ENCODE peak calls at places on chromosomes 5 and 9, in four cellular contexts. S is stomach, L is A549, K is heart left ventricle. P is an unnamed sample.

GRCh38 chr5:135821802-135822201 is 12.7 kb upstream of the SLC25A48 start:
- DNase-seq in S (no peak), L (no peak), K (no peak), P (no peak)

GRCh38 chr9:6941527-6941926 is 183.8 kb downstream of the KDM4C start:
- DNase-seq in S (no peak), L (no peak), K (no peak), P (no peak)

GRCh38 chr5:79875230-79875629 is 115.8 kb downstream of the MTX3 start:
- DNase-seq in S (no peak), L (no peak), K (peak), P (no peak)

GRCh38 chr5:172559004-172559932 is 81.8 kb upstream of the NEURL1B start:
- DNase-seq in S (peak), L (no peak), K (peak), P (no peak)

GRCh38 chr5:68271124-68271523 is 55.6 kb downstream of the PIK3R1 start:
- DNase-seq in S (no peak), L (no peak), K (no peak), P (no peak)

GRCh38 chr9:125439434-125440272 is 178.0 kb downstream of the GAPVD1 start:
- DNase-seq in S (peak), L (no peak), K (no peak), P (no peak)

GRCh38 chr5:98755406-98755805 is 18.1 kb upstream of the RGMB start:
- DNase-seq in S (no peak), L (no peak), K (no peak), P (no peak)

GRCh38 chr5:128224336-128224735 is 140.8 kb downstream of the SLC12A2 start:
- DNase-seq in S (no peak), L (no peak), K (no peak), P (no peak)

GRCh38 chr5:32805966-32806626 is 95.0 kb downstream of the NPR3 start:
- DNase-seq in S (no peak), L (peak), K (no peak), P (no peak)

GRCh38 chr5:135979510-135979909 is 24.7 kb upstream of the LECT2 start:
- DNase-seq in S (no peak), L (no peak), K (no peak), P (no peak)

GRCh38 chr9:88216132-88216995 is 78.1 kb upstream of the SPATA31C2 start:
- DNase-seq in S (no peak), L (no peak), K (no peak), P (no peak)

GRCh38 chr9:88218721-88219120 is 80.4 kb upstream of the SPATA31C2 start:
- DNase-seq in S (no peak), L (no peak), K (no peak), P (no peak)

GRCh38 chr9:88219601-88220000 is 81.3 kb upstream of the SPATA31C2 start:
- DNase-seq in S (no peak), L (no peak), K (no peak), P (no peak)

GRCh38 chr9:88220652-88221051 is 82.4 kb upstream of the SPATA31C2 start:
- DNase-seq in S (no peak), L (no peak), K (no peak), P (no peak)

DNA sequence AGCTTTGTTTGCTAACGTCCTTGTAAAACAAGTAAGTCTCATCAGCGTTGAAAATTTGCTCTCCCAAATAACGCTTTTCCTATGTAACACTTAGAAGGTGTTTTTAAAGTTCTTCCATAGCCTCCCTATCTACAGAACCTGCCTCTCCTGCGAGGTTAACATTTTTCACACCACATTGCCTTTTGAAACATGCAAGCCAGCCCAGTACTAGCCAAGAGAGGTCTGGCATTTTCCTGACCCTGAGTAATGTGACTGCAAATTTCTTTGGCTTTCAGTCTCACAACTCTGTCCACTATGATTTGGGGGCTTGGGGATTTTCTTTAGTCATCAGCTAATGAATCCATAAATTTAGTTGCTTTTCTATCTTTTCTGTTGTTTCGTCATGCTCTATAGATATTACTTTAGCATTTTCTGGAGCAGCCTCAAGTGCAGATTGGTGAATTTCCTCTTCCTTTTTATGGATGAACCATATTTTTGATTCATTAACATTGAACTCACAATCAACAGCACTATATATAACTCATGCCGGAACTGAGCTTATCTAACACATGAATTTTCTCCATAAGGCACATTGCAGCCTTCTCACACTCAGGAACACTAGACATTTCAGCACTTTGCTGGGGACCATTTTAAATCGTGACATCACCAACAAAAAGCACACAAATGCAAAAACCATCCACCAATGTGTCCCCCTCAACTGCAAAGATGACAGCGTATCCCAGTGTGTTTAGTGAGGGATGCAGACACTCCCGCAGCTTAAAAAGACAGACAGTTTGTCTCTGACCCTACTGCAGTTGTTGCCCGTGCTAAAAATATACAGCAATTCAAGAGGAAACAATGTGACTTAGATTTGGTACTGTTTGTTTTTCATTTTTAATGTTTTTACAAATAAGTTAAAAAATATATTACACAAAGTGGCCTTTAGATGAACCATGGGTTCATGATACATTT is 77.2 kb upstream of the SPATA31C2 start:
- DNase-seq in S (no peak), L (no peak), K (no peak), P (no peak)
- TF ChIP-seq POLR2A in S (no peak), L (no peak), K (no peak), P (no peak)

DNA sequence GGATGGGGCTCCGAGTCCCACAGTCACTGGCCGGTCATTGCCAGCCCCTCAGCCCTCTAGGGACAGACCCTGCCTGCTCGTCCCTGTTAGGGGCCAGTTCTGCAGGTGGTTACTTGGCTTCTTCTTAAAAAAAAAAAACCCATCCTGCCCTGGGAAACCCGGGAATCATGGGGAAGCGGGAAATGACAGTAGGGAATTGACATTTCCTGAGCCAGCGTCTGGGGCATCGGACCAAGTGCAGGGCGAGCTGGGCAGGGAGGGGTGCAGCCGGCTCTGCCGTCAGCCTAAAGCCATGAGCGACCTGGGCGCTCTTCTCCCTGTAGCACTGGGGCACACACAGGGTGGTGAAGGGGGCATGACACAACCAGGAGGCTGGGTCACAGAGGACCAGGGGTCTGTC is 66.6 kb downstream of the RXRA start:
- DNase-seq in S (no peak), L (no peak), K (no peak), P (no peak)
- TF ChIP-seq POLR2A in S (no peak), L (no peak), K (no peak), P (no peak)

DNA sequence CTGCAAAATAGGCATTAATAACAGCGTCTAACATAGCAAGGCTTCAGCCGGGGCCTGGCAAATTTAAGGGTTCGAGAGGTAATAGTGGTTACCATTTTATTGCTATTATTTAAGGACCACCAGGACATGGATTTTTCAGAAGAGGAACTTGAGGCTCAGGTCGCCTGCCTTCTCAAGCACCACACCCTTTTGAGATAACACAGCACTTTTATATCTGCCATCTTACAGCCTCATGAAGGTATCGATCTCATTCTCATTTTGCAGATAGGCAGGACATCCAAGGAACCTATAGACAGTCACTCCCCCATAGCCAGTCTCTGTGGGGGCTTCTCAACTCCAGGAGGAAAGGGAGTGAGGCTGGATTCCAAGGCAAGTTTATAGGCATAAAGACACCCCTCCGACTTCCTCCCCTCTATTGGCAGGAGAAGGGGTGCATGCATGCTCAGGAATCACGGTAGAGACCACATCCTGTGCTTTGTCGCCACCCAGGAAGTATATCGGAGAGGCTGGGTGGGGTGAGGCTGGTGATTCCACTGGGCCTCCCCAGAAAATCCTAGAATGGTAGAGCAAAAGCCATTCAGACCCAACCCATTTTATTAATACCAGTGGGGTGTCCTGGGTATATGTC is 2.3 kb downstream of the ANXA6 start:
- DNase-seq in S (no peak), L (no peak), K (no peak), P (peak)
- TF ChIP-seq POLR2A in S (no peak), L (no peak), K (no peak), P (no peak)

DNA sequence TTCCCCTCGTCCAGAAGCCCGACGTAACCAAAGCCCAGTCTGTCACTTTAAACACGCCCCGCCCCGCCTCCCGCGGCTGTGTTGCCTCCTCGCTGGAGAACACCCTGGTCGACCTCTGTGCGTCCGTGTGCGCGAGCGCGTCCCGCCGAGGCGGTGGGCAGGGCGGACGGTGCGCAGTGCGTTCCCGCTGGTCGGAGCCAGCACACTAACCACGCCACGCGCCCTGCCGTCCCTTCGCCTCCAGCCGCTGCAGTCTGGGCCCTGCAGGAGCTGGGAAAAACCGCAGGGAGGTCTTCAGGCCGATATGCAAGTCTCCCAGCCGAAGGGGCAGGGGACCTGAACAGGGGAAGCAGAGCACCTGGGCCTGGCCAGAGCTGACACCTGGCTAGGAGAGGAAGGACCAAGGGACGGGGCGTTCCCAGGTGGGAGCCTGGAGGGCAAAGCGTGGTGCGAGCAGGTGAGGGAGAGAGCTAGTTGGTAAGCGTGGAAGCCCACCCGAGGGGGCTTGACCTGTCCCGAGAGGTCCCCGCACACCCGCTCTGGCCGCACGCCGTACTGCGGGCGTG is 1.3 kb upstream of the PHPT1 start:
- DNase-seq in S (peak), L (peak), K (peak), P (peak)
- TF ChIP-seq POLR2A in S (no peak), L (peak), K (peak), P (no peak)

DNA sequence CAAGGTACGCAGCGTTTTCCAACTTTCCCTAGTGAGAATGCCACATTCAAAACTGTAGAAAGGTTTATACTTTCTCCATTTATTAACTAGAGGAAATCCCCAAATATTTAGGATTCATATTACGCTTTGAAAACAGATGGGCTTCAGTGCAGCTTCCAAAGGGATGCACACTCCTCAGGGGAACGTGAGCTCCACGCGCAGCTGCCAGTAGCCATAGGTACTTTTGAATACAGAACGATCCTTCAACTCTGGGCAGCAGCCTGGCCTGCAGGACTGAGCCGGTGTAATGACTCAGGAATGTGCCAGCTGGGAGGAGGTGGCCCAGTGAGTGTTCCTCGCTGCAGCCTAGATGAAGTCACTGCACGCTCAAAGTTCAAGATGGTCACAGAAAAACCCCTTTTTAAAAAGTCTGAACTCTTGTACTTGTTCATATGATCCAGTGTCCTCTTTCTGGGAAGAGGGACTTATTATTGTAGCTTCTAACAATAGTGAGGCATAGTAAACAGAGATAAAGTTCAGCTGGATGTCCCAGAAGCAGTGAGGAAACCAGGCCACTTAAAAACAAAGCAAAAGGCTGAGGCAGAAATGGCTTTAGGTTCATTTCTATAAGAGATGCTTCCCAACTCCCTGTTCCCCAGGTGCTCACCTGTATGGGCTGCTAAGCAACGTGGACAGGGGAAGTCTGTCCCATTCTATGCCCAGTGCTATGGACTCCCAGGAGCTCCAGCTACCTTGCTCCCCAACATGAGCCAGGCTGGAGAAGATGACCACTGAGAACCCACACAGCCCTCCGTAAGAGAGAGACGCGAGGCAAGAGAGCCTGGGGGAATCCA is 130.0 kb downstream of the LHFPL2 start:
- DNase-seq in S (peak), L (peak), K (no peak), P (no peak)
- TF ChIP-seq POLR2A in S (no peak), L (no peak), K (no peak), P (no peak)

DNA sequence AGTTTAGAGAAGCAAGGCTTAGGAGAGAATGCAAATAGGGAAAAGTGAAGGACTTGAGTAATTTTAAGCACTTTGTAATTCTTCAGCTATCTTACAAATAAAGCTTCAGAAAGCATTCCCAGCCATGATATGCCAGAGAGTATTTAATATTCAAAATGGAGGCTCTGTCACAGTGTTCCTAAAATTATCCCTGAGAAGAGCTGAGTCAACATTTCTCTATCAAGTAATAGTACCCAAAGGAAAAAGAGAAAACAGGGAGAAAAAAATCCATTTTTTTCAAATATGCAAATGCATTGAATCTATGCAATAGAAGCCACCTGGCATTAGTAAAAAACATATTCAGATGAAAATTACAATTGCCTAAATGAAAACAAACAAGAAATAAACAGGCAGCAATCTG is 392.6 kb upstream of the FAM174A start:
- DNase-seq in S (no peak), L (no peak), K (no peak), P (no peak)
- TF ChIP-seq POLR2A in S (no peak), L (no peak), K (no peak), P (no peak)

GRCh38 chr5:37841223-37841622 is 1.4 kb upstream of the GDNF start:
- DNase-seq in S (no peak), L (no peak), K (no peak), P (no peak)

GRCh38 chr5:37842048-37842447 is 2.2 kb upstream of the GDNF start:
- DNase-seq in S (no peak), L (no peak), K (no peak), P (no peak)

GRCh38 chr5:37840036-37840909 is at the start of gene GDNF:
- DNase-seq in S (peak), L (peak), K (peak), P (no peak)

GRCh38 chr5:37846786-37847310 is 7.0 kb upstream of the GDNF start:
- DNase-seq in S (no peak), L (no peak), K (no peak), P (no peak)

GRCh38 chr5:37844004-37844403 is 4.2 kb upstream of the GDNF start:
- DNase-seq in S (no peak), L (no peak), K (no peak), P (no peak)
- TF ChIP-seq POLR2A in S (no peak), L (no peak), K (no peak), P (no peak)

DNA sequence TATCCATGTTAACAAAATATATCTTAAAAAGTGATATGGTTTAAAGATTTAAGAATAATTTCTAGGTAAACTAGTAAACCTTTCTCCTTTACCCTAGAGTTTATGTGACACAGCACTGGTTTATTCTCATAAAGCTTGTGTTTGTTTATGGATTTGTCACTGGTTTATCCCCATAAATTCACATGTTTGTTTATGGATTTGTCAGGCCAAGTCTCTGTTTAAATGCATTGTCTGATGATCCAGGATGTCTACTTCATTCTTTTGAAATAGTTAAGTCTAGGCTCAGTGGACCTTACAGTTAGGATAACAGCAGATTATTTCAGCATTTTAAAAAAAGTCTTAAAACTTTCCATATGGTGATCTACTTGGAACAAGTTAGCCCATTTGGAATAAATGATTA is 334.0 kb downstream of the ARRDC3 start:
- DNase-seq in S (no peak), L (peak), K (no peak), P (no peak)
- TF ChIP-seq POLR2A in S (no peak), L (no peak), K (no peak), P (no peak)

DNA sequence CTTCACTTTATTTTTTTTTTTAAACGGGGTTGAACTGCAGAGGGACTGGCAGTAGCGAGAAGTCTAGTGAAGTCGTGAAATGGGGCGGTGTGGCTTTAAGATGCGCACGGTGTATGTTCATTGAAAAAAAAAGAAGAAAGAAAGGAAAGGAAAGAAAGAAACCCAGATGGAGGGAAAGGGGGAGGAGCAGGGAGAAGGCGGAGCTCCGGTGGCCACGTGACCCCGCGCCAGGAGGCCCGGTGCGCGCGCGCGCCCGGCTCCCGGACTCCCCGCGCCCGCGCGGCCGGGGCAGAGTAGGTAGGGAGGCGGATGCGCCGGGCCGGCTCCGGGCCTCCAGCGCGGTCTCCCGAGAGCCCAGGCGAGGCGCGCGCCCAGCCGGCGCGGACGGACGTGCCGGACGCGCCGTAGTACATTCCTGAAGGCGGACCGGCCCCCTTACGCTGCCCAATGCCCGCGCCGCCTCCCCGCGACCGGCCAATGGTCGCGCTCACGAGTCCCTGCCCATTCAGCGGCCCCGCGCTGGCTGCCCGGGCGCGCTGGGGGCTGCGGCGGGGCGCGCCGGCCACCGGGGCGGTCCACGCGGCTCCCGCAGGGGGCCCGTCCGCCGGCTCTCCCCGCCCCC is 6.0 kb downstream of the PTCH1 start:
- DNase-seq in S (peak), L (peak), K (peak), P (peak)
- TF ChIP-seq POLR2A in S (no peak), L (no peak), K (peak), P (peak)

GRCh38 chr5:14767942-14768837 is 103.4 kb downstream of the ANKH start:
- DNase-seq in S (no peak), L (no peak), K (no peak), P (no peak)
- TF ChIP-seq POLR2A in S (no peak), L (no peak), K (no peak), P (no peak)